ENCODE peak calls at places on chromosomes 12 and 14, in eight cellular contexts. L is mesendoderm, V is GM12878, W is fibroblast of villous mesenchyme, Y is right atrium auricular region, J is Panc1, E is HFF-Myc, I is astrocyte. D is an unnamed sample.

GRCh38 chr12:72543777-72544467 is 271.8 kb downstream of the TRHDE start:
- DNase-seq in J (no peak), L (no peak), V (no peak), I (no peak), W (no peak), Y (no peak), E (no peak), D (no peak)

GRCh38 chr12:50718760-50719159 is 45.1 kb upstream of the ATF1 start:
- DNase-seq in Y (no peak), V (no peak), J (no peak), W (no peak), L (no peak), E (no peak), I (no peak), D (no peak)

GRCh38 chr14:68333265-68333664 is 459.6 kb downstream of the ZFP36L1 start:
- DNase-seq in J (no peak), V (no peak), E (no peak), W (no peak), L (no peak), Y (no peak), I (no peak), D (no peak)

GRCh38 chr12:53754633-53755261 is 3.0 kb upstream of the CISTR start:
- DNase-seq in W (peak; percentile 33), E (no peak), V (no peak), L (no peak), I (peak; percentile 33), Y (no peak), J (no peak), D (no peak)

GRCh38 chr12:119334459-119335170 is at the start of gene CCDC60:
- DNase-seq in W (no peak), V (no peak), E (no peak), J (no peak), L (peak; percentile 90), I (no peak), Y (no peak), D (no peak)

GRCh38 chr14:100844082-100844408 is 18.1 kb downstream of the MEG3 start:
- DNase-seq in J (no peak), E (no peak), I (no peak), W (no peak), V (no peak), Y (no peak), L (no peak), D (no peak)

GRCh38 chr12:49552014-49552413 is 13.2 kb downstream of the KCNH3 start:
- DNase-seq in V (no peak), Y (no peak), W (no peak), L (no peak), E (no peak), J (no peak), I (no peak), D (no peak)

GRCh38 chr14:64089920-64090319 is 204.3 kb downstream of the ESR2 start:
- DNase-seq in L (peak; percentile 64), J (no peak), E (no peak), Y (no peak), V (no peak), I (no peak), W (peak; percentile 29), D (no peak)

GRCh38 chr14:105467249-105467941 is 7.2 kb upstream of the CRIP2 start:
- DNase-seq in E (no peak), Y (no peak), I (no peak), V (no peak), L (no peak), W (no peak), J (no peak), D (no peak)

GRCh38 chr12:121781751-121782615 is 11.5 kb downstream of the RHOF start:
- DNase-seq in E (no peak), I (no peak), V (no peak), Y (no peak), W (peak; percentile 60), L (no peak), J (no peak), D (no peak)

GRCh38 chr12:120252071-120252906 is 13.2 kb downstream of the PXN start:
- DNase-seq in J (no peak), Y (no peak), L (no peak), I (no peak), W (no peak), E (no peak), V (no peak), D (no peak)

GRCh38 chr12:108634225-108634795 is 616 bp upstream of the SELPLG start:
- DNase-seq in Y (no peak), W (no peak), I (no peak), V (no peak), L (peak; percentile 62), E (no peak), J (no peak), D (no peak)

GRCh38 chr12:49902399-49903350 is 1.0 kb downstream of the FAIM2 start:
- DNase-seq in L (peak; percentile 92), I (no peak), E (no peak), Y (no peak), V (no peak), W (no peak), J (no peak), D (no peak)

GRCh38 chr12:126432780-126433179 is 1367.5 kb downstream of the AACS start:
- DNase-seq in J (no peak), I (no peak), Y (no peak), W (peak; percentile 27), E (peak; percentile 4), L (no peak), V (no peak), D (no peak)

GRCh38 chr12:31003861-31004640 is 69.6 kb upstream of the DDX11 start:
- DNase-seq in I (no peak), V (no peak), J (no peak), L (no peak), E (no peak), W (no peak), Y (no peak), D (no peak)

GRCh38 chr12:6958609-6959375 is 7.6 kb downstream of the PTPN6 start:
- DNase-seq in W (no peak), E (no peak), J (no peak), V (no peak), I (no peak), L (no peak), Y (no peak), D (no peak)

GRCh38 chr12:6961278-6961694 is 9.2 kb downstream of the PHB2 start:
- DNase-seq in W (peak; percentile 78), Y (peak; percentile 79), J (no peak), V (no peak), E (no peak), L (no peak), I (peak; percentile 46), D (no peak)

GRCh38 chr12:6961695-6962284 is 8.7 kb downstream of the PHB2 start:
- DNase-seq in Y (peak; percentile 86), V (no peak), E (no peak), I (peak; percentile 70), L (peak; percentile 97), W (peak; percentile 81), J (no peak), D (no peak)

GRCh38 chr12:6959376-6960290 is 8.5 kb downstream of the PTPN6 start:
- DNase-seq in E (no peak), L (no peak), W (no peak), I (no peak), Y (no peak), J (no peak), V (no peak), D (no peak)

GRCh38 chr12:6960291-6961277 is 9.4 kb downstream of the PTPN6 start:
- DNase-seq in E (no peak), W (peak; percentile 36), J (no peak), I (peak; percentile 16), Y (no peak), V (no peak), L (peak; percentile 63), D (no peak)
- H3K4me3 ChIP-seq in E (no peak overlapping the region), W (peak overlapping the region; percentile 39), J (no peak overlapping the region), I (no peak overlapping the region), Y (no peak overlapping the region), V (peak overlapping the region; percentile 95), L (no peak overlapping the region), D (no peak overlapping the region)

GRCh38 chr14:59464651-59465569 is at the start of gene GPR135:
- DNase-seq in Y (no peak), I (peak; percentile 62), V (no peak), L (peak; percentile 81), J (no peak), E (no peak), W (peak; percentile 68), D (no peak)

GRCh38 chr14:59461891-59462290 is 3.3 kb downstream of the GPR135 start:
- DNase-seq in L (no peak), I (no peak), V (no peak), W (no peak), J (no peak), E (no peak), Y (no peak), D (no peak)

GRCh38 chr14:59465570-59466150 is 480 bp upstream of the GPR135 start:
- DNase-seq in I (no peak), J (no peak), E (no peak), L (no peak), V (no peak), W (no peak), Y (no peak), D (no peak)

GRCh38 chr14:59460378-59460777 is 4.8 kb downstream of the GPR135 start:
- DNase-seq in V (no peak), W (no peak), L (no peak), E (no peak), I (no peak), Y (no peak), J (no peak), D (no peak)

GRCh38 chr14:59463773-59464650 is 1.2 kb downstream of the GPR135 start:
- DNase-seq in V (no peak), E (no peak), Y (no peak), W (peak; percentile 44), I (no peak), L (peak; percentile 39), J (no peak), D (no peak)
- H3K4me3 ChIP-seq in V (peak overlapping the region; percentile 60), E (peak overlapping the region; percentile 39), Y (peak overlapping the region; percentile 70), W (peak overlapping the region; percentile 65), I (peak overlapping the region; percentile 50), L (peak overlapping the region; percentile 48), J (no peak overlapping the region), D (peak overlapping the region; percentile 41)

DNA sequence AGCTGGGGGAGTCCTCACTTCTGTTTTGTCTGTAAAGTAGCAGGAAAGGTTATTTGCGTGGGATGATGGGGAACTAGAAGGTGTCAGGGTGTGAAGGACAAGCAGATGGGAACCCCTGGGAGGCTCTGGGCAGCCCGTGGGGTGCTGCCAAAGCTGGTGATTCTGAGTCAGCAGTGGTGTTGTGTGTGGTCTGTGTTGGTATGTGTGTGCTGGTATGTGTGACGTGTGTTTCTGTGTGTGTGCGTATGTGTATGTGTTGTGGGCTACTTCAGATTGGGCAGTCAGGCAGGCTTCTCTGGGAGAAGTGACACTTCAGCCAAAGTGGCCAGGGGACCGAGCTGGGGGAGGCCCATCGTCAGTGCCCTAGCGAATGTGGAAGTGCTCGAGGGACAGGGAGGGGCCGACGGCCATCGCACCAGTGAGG is 15.3 kb upstream of the BDKRB2 start:
- DNase-seq in E (no peak), L (no peak), J (no peak), Y (no peak), V (no peak), W (peak; percentile 59), I (peak; percentile 68), D (no peak)
- H3K4me3 ChIP-seq in E (no peak overlapping the region), L (no peak overlapping the region), J (no peak overlapping the region), Y (no peak overlapping the region), V (no peak overlapping the region), W (no peak overlapping the region), I (no peak overlapping the region), D (no peak overlapping the region)

DNA sequence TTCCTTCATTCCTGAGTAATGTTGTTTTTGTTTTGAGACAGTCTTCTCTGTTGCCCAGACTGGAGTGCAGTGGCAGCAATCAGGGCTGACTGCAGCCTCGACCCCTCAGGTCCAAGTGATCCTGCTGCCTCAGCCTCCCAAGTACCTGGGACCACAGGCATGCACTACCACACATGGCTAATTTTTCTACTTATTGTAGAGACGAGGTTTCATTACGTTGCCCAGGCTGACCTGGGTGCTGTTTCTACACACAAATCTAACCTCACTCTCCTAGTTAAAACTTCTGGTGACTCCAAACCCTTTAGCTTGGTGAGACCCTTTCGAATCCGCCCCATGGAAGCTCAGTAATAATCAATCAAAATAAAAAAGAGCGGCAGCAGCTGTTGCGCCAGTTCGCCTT is 1.3 kb downstream of the TMEM116 start:
- DNase-seq in W (no peak), Y (no peak), J (no peak), V (no peak), E (no peak), I (no peak), L (no peak), D (no peak)
- H3K4me3 ChIP-seq in W (no peak overlapping the region), Y (no peak overlapping the region), J (peak overlapping the region; percentile 99), V (peak overlapping the region; percentile 84), E (peak overlapping the region; percentile 98), I (peak overlapping the region; percentile 85), L (no peak overlapping the region), D (no peak overlapping the region)